ENCODE peak calls at places on chromosome 2, in nine cellular contexts. G is mucosa of descending colon, E is astrocyte of the spinal cord, K is HL-60, D is right atrium auricular region, X is GM12865, Q is PC-9, S is breast epithelium, A is stomach. L is an unnamed sample.

GRCh38 chr2:239078128-239078924 is 230.4 kb downstream of the TWIST2 start:
- DNase-seq in K (no peak), A (no peak), G (no peak), S (no peak), E (no peak), Q (no peak), D (no peak), X (no peak), L (no peak)

GRCh38 chr2:121532347-121532766 is 1.7 kb downstream of the RNU4ATAC start:
- DNase-seq in D (no peak), K (peak), E (peak), A (no peak), S (no peak), X (no peak), G (no peak), Q (no peak), L (no peak)

GRCh38 chr2:38146917-38147307 is 71.0 kb upstream of the CYP1B1 start:
- DNase-seq in D (no peak), Q (peak), E (peak), X (peak), K (no peak), G (no peak), S (peak), A (no peak), L (peak)

GRCh38 chr2:109614715-109615636 is 812 bp downstream of the SOWAHC start:
- DNase-seq in S (peak), A (no peak), Q (no peak), E (no peak), D (no peak), X (no peak), G (peak), K (no peak), L (no peak)

GRCh38 chr2:74001121-74001520 is 16.4 kb downstream of the TET3 start:
- DNase-seq in G (no peak), E (no peak), S (no peak), K (no peak), X (no peak), D (no peak), Q (no peak), A (no peak), L (no peak)

GRCh38 chr2:98923244-98923940 is 12.6 kb downstream of the CRACDL start:
- DNase-seq in E (no peak), D (no peak), X (no peak), A (no peak), Q (no peak), G (no peak), S (no peak), K (no peak), L (no peak)

GRCh38 chr2:122639721-122640120 is 884.3 kb downstream of the TSN start:
- DNase-seq in E (no peak), X (no peak), A (no peak), S (no peak), Q (no peak), D (no peak), K (no peak), G (no peak), L (no peak)

GRCh38 chr2:128958241-128958640 is 639.6 kb upstream of the HS6ST1 start:
- DNase-seq in G (no peak), S (no peak), A (no peak), E (no peak), X (no peak), Q (no peak), K (no peak), D (no peak), L (no peak)

GRCh38 chr2:229927817-229928321 is 5.6 kb downstream of the FBXO36 start:
- DNase-seq in S (no peak), K (no peak), Q (no peak), A (no peak), X (no peak), G (no peak), D (no peak), E (peak), L (no peak)

GRCh38 chr2:221641181-221641871 is 69.2 kb upstream of the EPHA4 start:
- DNase-seq in A (no peak), D (no peak), E (peak), X (no peak), S (no peak), Q (peak), K (no peak), G (no peak), L (no peak)

GRCh38 chr2:68458962-68459361 is 8.1 kb downstream of the FBXO48 start:
- DNase-seq in S (no peak), A (no peak), D (no peak), G (no peak), X (no peak), K (no peak), Q (no peak), E (peak), L (no peak)

GRCh38 chr2:67950018-67950417 is 112.8 kb downstream of the C1D start:
- DNase-seq in K (no peak), D (no peak), Q (no peak), G (no peak), X (no peak), S (no peak), E (no peak), A (no peak), L (no peak)

GRCh38 chr2:143617803-143618415 is 488.7 kb downstream of the ARHGAP15 start:
- DNase-seq in S (no peak), K (no peak), D (no peak), X (no peak), Q (no peak), A (no peak), E (no peak), G (no peak), L (no peak)

GRCh38 chr2:162242586-162243304 is 500 bp downstream of the FAP start:
- DNase-seq in K (no peak), G (no peak), A (no peak), Q (no peak), S (no peak), E (peak), X (no peak), D (no peak), L (no peak)

GRCh38 chr2:53856272-53856671 is 3.5 kb downstream of the GPR75 start:
- DNase-seq in D (no peak), G (no peak), K (no peak), A (no peak), X (no peak), S (no peak), E (no peak), Q (no peak), L (no peak)

GRCh38 chr2:190354003-190354690 is 10.8 kb downstream of the INPP1 start:
- DNase-seq in K (no peak), Q (no peak), D (no peak), S (no peak), G (no peak), X (no peak), A (no peak), E (no peak), L (no peak)

GRCh38 chr2:17752892-17753802 is 463 bp downstream of the SMC6 start:
- DNase-seq in A (peak), G (peak), Q (peak), S (no peak), X (peak), D (no peak), K (peak), E (peak), L (peak)

GRCh38 chr2:100818606-100819364 is 1.2 kb upstream of the NPAS2 start:
- DNase-seq in Q (peak), X (no peak), G (peak), A (peak), K (peak), S (peak), D (peak), E (peak), L (no peak)

GRCh38 chr2:204264068-204264693 is 281.1 kb upstream of the PARD3B start:
- DNase-seq in X (no peak), A (no peak), S (no peak), G (no peak), E (no peak), D (no peak), K (no peak), Q (no peak), L (no peak)

GRCh38 chr2:39532933-39533332 is 95.8 kb upstream of the MAP4K3 start:
- DNase-seq in A (no peak), D (no peak), S (no peak), G (no peak), E (no peak), Q (no peak), X (no peak), K (no peak), L (no peak)

GRCh38 chr2:9739508-9739907 is 103.8 kb upstream of the TAF1B start:
- DNase-seq in G (peak), D (peak), Q (peak), S (no peak), A (peak), K (no peak), E (no peak), X (peak), L (no peak)

GRCh38 chr2:219219113-219219696 is 447 bp upstream of the ABCB6 start:
- DNase-seq in E (no peak), G (no peak), S (no peak), K (no peak), A (no peak), Q (no peak), X (no peak), D (no peak), L (no peak)

GRCh38 chr2:169141713-169142352 is 72.5 kb downstream of the DHRS9 start:
- DNase-seq in E (peak), Q (peak), K (peak), S (peak), X (peak), A (peak), D (no peak), G (peak), L (peak)

GRCh38 chr2:108217211-108217610 is 22.6 kb upstream of the SULT1C3 start:
- DNase-seq in X (no peak), G (no peak), D (no peak), K (no peak), Q (no peak), A (no peak), S (no peak), E (no peak), L (no peak)

GRCh38 chr2:95323347-95324155 is 26.4 kb downstream of the KCNIP3 start:
- DNase-seq in S (no peak), G (peak), Q (peak), E (no peak), A (peak), K (peak), D (no peak), X (peak), L (no peak)

GRCh38 chr2:36371963-36372391 is 16.4 kb downstream of the CRIM1 start:
- DNase-seq in Q (peak), D (no peak), X (no peak), E (peak), S (no peak), K (no peak), A (no peak), G (no peak), L (no peak)

GRCh38 chr2:237574894-237575868 is 8.8 kb downstream of the PRLH start:
- DNase-seq in G (peak), S (peak), K (no peak), Q (peak), A (peak), D (no peak), X (no peak), E (no peak), L (no peak)

GRCh38 chr2:168534926-168535325 is 78.9 kb downstream of the CERS6 start:
- DNase-seq in A (no peak), X (no peak), K (no peak), G (no peak), D (no peak), S (no peak), E (no peak), Q (no peak), L (no peak)

GRCh38 chr2:37322368-37322767 is 2.3 kb downstream of the PRKD3 start:
- DNase-seq in E (no peak), X (peak), S (no peak), D (no peak), K (no peak), A (no peak), Q (no peak), G (no peak), L (no peak)

GRCh38 chr2:85699325-85699724 is 5.2 kb downstream of the GNLY start:
- DNase-seq in A (no peak), Q (no peak), K (no peak), D (peak), S (no peak), X (no peak), G (no peak), E (no peak), L (no peak)

GRCh38 chr2:26957041-26957440 is 13.4 kb upstream of the MAPRE3 start:
- DNase-seq in A (no peak), S (no peak), D (no peak), G (no peak), E (no peak), K (no peak), Q (no peak), X (no peak), L (no peak)

GRCh38 chr2:45458909-45459563 is 152.0 kb downstream of the SRBD1 start:
- DNase-seq in X (no peak), A (peak), E (peak), D (peak), Q (peak), G (no peak), S (peak), K (peak), L (no peak)

GRCh38 chr2:24559714-24560113 is 68.7 kb downstream of the NCOA1 start:
- DNase-seq in Q (no peak), D (no peak), X (no peak), S (no peak), K (no peak), E (peak), A (no peak), G (no peak), L (no peak)

GRCh38 chr2:113277474-113278072 is 1.1 kb downstream of the PAX8 start:
- DNase-seq in D (no peak), S (no peak), G (no peak), Q (no peak), A (no peak), K (no peak), E (no peak), X (no peak), L (no peak)

GRCh38 chr2:113276906-113277425 is 1.8 kb downstream of the PAX8 start:
- DNase-seq in A (no peak), X (no peak), D (no peak), G (no peak), K (no peak), E (no peak), Q (no peak), S (no peak), L (no peak)

GRCh38 chr2:113276216-113276905 is 2.4 kb downstream of the PAX8 start:
- DNase-seq in A (no peak), E (no peak), X (no peak), G (no peak), K (no peak), S (no peak), Q (no peak), D (no peak), L (no peak)

GRCh38 chr2:113278812-113279139 is at the start of gene PAX8:
- DNase-seq in D (no peak), Q (no peak), S (no peak), A (no peak), K (no peak), G (no peak), E (no peak), X (no peak), L (no peak)

GRCh38 chr2:113278073-113278811 is 479 bp downstream of the PAX8 start:
- DNase-seq in E (no peak), K (no peak), X (no peak), A (no peak), D (no peak), G (no peak), S (no peak), Q (no peak), L (no peak)
- H3K4me3 ChIP-seq in E (no peak), K (no peak), X (no peak), A (no peak), D (no peak), G (no peak), S (no peak), Q (no peak), L (no peak)

DNA sequence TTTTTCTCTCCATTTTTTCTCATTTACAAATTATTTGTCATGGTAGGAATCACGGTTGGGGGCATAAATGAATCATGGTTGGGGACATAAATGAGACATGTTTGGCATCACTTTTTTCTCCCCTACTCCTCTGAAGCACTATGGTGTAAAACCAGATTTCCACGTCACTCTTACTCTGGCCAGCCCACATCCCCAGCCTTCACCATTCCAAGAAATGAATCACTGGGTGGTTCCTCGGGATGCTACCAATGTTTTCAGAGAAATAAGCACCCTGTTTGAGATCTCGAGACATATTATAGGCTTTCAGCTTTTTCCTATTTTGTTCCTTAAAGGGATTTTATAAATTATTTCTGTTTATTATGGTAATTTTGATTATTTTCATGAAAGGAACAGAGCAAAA is 155.0 kb upstream of the SLC8A1 start:
- DNase-seq in K (no peak), Q (no peak), A (no peak), E (peak), G (no peak), D (no peak), X (no peak), S (no peak), L (no peak)
- TF ChIP-seq CTCF in K (no peak), Q (no peak), A (no peak), E (no peak), G (no peak), D (no peak), X (no peak), S (no peak), L (no peak)

GRCh38 chr2:59025157-59025757 is 784.1 kb upstream of the FANCL start:
- DNase-seq in D (no peak), G (peak), K (peak), E (peak), X (peak), Q (peak), A (peak), S (no peak), L (no peak)
- H3K4me3 ChIP-seq in D (no peak), G (no peak), K (no peak), E (no peak), X (no peak), Q (no peak), A (no peak), S (no peak), L (no peak)

DNA sequence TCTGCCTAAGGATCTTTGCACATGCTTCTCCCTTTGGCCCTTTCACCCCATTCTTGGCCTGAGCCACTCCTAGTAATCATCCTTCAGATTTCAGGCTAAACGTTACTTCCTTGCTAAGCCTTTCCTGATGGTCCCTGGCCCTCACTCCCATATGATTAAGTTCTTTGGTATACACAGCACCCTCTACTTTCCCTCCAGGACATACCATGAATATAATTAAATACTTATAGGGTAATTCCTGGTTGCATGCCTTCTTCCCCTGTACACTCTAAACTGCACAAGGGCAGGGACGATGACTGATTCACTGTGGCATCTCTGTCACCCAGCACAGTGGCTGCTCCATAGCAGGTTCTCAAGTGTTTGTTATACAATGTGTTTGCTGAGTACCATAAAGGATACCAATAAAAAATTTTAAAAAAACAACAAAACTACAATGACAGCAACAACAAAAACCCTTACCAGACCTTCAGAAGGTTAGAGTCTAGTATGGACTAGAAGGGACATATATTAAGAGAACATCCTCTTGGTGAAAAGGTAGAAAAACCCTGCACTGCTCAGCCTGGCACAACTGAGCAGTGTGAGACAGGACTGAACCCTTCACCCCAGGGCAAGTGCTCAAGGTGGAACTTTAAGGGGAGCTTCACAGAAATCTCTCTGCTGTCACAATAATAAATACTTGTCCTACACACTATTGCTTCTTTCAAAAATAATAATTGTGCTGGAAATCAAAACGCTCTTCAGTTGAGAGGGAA is 76.2 kb downstream of the AAK1 start:
- DNase-seq in K (no peak), A (no peak), E (peak), Q (peak), D (no peak), X (no peak), S (no peak), G (no peak), L (no peak)
- TF ChIP-seq CTCF in K (no peak), A (no peak), E (no peak), Q (no peak), D (no peak), X (no peak), S (no peak), G (no peak), L (no peak)

DNA sequence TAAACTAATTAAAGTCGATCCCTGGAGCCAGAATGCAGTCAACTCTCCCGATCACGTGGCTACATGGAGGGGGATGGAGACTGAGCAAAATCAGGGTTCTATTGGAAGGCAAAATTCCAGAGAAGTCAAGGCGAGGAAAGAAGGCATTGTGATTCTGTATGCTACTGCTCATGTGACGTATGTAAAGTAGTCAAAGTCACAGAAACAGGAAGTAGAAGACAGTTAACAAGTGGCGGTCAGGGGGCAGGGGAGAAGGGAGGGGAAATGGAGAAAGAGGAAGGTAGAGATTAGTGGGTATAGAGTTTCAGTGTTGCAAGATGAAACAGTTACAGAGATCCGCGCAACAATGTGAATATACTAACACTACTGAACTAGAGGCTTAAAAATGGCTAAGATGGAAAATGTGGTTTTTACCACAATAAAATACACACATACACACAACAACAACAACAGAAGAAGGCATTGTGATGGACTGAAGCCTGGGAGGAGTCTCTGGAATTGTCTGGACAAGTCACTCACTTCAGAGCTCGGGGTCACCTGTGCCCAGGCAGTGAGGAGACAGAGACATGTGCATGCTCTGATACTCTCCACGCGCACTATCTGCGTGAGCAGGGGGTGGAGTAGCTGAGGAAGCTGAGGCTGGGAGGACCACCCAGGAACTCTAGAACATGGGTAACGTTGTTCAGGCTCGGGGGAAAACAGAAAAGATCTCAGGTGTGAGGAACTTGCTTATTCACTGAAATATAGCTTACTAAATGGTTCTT is 89.9 kb upstream of the CDCA7 start:
- DNase-seq in G (no peak), S (no peak), X (peak), K (peak), A (no peak), D (no peak), E (no peak), Q (no peak), L (peak)
- H3K4me3 ChIP-seq in G (no peak), S (no peak), X (no peak), K (no peak), A (no peak), D (no peak), E (no peak), Q (no peak), L (peak)

GRCh38 chr2:216221806-216222205 is 112.7 kb downstream of the XRCC5 start:
- DNase-seq in X (peak), E (peak), S (no peak), D (no peak), K (no peak), A (no peak), Q (no peak), G (no peak), L (no peak)

GRCh38 chr2:216217904-216218260 is 108.7 kb downstream of the XRCC5 start:
- DNase-seq in A (no peak), E (no peak), S (no peak), D (no peak), G (no peak), Q (no peak), K (no peak), X (peak), L (peak)

GRCh38 chr2:216219866-216220265 is 110.7 kb downstream of the XRCC5 start:
- DNase-seq in X (no peak), S (no peak), E (no peak), K (no peak), A (no peak), G (no peak), D (no peak), Q (no peak), L (no peak)

GRCh38 chr2:216220976-216221375 is 111.8 kb downstream of the XRCC5 start:
- DNase-seq in E (no peak), A (no peak), K (no peak), Q (no peak), G (no peak), S (no peak), D (no peak), X (no peak), L (no peak)

GRCh38 chr2:216222650-216223352 is 113.7 kb downstream of the XRCC5 start:
- DNase-seq in Q (no peak), K (no peak), D (no peak), E (peak), G (no peak), A (no peak), X (peak), S (no peak), L (peak)
- TF ChIP-seq CTCF in Q (peak), K (no peak), D (no peak), E (peak), G (no peak), A (no peak), X (peak), S (no peak), L (peak)

GRCh38 chr2:118774458-118775133 is 72.9 kb downstream of the EN1 start:
- DNase-seq in S (no peak), K (no peak), E (peak), D (no peak), G (peak), X (no peak), A (peak), Q (no peak), L (no peak)
- H3K4me3 ChIP-seq in S (peak), K (no peak), E (peak), D (peak), G (no peak), X (no peak), A (peak), Q (peak), L (no peak)